ENCODE peak calls at places on chromosomes 16 and 17, in ten cellular contexts. K is activated naive CD8-positive, alpha-beta T cell treated with anti-CD3 and anti-CD28 coated beads for 36 hours; H is GM12865; J is stimulated activated CD8-positive, alpha-beta memory T cell treated with anti-CD3 and anti-CD28 coated beads, Interleukin-7, amount 100 ng/mL, for 4 hours; U is fibroblast of lung; E is RWPE1; P is activated T-helper 1 cell treated with Interleukin-2 at 50 U/mL for 16 hours; S is nucleus accumbens; D is activated gamma-delta T cell treated with anti-CD3 and anti-CD28 coated beads, Interleukin-2, amount 50 U/mL, for 16 hours; I is NCI-H1092. N is an unnamed sample.

GRCh38 chr17:17626151-17626805 is 34.8 kb upstream of the PEMT start:
- DNase-seq in I (peak), U (no peak), J (no peak), S (no peak), H (no peak), E (no peak), P (no peak), D (no peak), K (no peak), N (no peak)

GRCh38 chr17:21208352-21208751 is 5.6 kb downstream of the TMEM11 start:
- DNase-seq in D (no peak), I (no peak), U (no peak), E (no peak), P (no peak), J (no peak), H (no peak), K (no peak), S (no peak), N (no peak)

GRCh38 chr17:4720787-4721186 is 10.4 kb downstream of the ARRB2 start:
- DNase-seq in I (no peak), P (no peak), U (no peak), K (no peak), H (no peak), J (no peak), S (no peak), E (no peak), D (no peak), N (no peak)

GRCh38 chr16:88437367-88437964 is 15.6 kb upstream of the ZFPM1 start:
- DNase-seq in P (peak), K (peak), U (peak), H (peak), E (peak), D (peak), J (peak), S (no peak), I (peak), N (no peak)

GRCh38 chr17:2412561-2413021 is 11.7 kb upstream of the MNT start:
- DNase-seq in I (no peak), K (no peak), J (no peak), P (no peak), D (no peak), S (peak), U (peak), H (no peak), E (no peak), N (no peak)

GRCh38 chr17:35766903-35767510 is 6.3 kb downstream of the C17orf50 start:
- DNase-seq in I (peak), H (peak), D (no peak), K (no peak), J (no peak), S (no peak), E (peak), P (no peak), U (peak), N (no peak)

GRCh38 chr16:88406096-88407041 is 23.6 kb downstream of the ZNF469 start:
- DNase-seq in K (no peak), D (no peak), S (no peak), P (no peak), U (no peak), H (no peak), E (no peak), I (no peak), J (no peak), N (no peak)

GRCh38 chr16:72947379-72948237 is 100.3 kb downstream of the ZFHX3 start:
- DNase-seq in P (no peak), I (no peak), S (no peak), J (no peak), H (no peak), K (no peak), E (no peak), D (no peak), U (peak), N (no peak)

GRCh38 chr16:75648265-75649076 is 898 bp downstream of the TERF2IP start:
- DNase-seq in E (peak), U (peak), D (peak), P (peak), S (peak), I (peak), J (peak), K (peak), H (peak), N (no peak)

GRCh38 chr17:42886283-42887176 is 14.1 kb upstream of the G6PC1 start:
- DNase-seq in S (no peak), U (no peak), I (no peak), E (no peak), J (no peak), P (no peak), D (no peak), H (no peak), K (no peak), N (no peak)

GRCh38 chr17:78355045-78355641 is 4.7 kb downstream of the SOCS3 start:
- DNase-seq in U (no peak), H (peak), S (no peak), D (peak), P (no peak), E (no peak), I (no peak), J (no peak), K (peak), N (no peak)

GRCh38 chr17:41492351-41492750 is 2.6 kb upstream of the KRT36 start:
- DNase-seq in H (no peak), K (no peak), S (no peak), U (peak), E (no peak), J (no peak), D (no peak), P (no peak), I (no peak), N (no peak)

GRCh38 chr17:65472602-65473001 is 88.8 kb downstream of the AXIN2 start:
- DNase-seq in H (no peak), P (no peak), S (no peak), U (peak), D (no peak), I (no peak), E (no peak), K (no peak), J (no peak), N (no peak)

GRCh38 chr17:48160177-48160967 is 52.8 kb downstream of the SNX11 start:
- DNase-seq in I (peak), U (no peak), E (no peak), H (no peak), P (no peak), S (no peak), J (no peak), K (no peak), D (no peak), N (no peak)

GRCh38 chr16:5333991-5334390 is 236.4 kb upstream of the EEF2KMT start:
- DNase-seq in P (no peak), U (no peak), H (no peak), I (no peak), D (no peak), S (no peak), E (no peak), J (no peak), K (no peak), N (no peak)

GRCh38 chr17:43591750-43592562 is 45.8 kb upstream of the ETV4 start:
- DNase-seq in S (no peak), D (no peak), I (no peak), U (peak), E (peak), J (no peak), H (peak), P (no peak), K (no peak), N (no peak)

GRCh38 chr17:74478369-74479100 is 12.1 kb downstream of the CD300A start:
- DNase-seq in I (no peak), E (no peak), H (peak), S (no peak), J (no peak), D (no peak), U (no peak), K (peak), P (no peak), N (no peak)

GRCh38 chr17:4998666-4999428 is 1.1 kb downstream of the KIF1C start:
- DNase-seq in P (no peak), D (no peak), U (no peak), S (no peak), I (no peak), H (peak), E (peak), K (no peak), J (no peak), N (no peak)

GRCh38 chr17:65930140-65930715 is 261.7 kb downstream of the CEP112 start:
- DNase-seq in I (no peak), K (no peak), D (no peak), J (no peak), P (no peak), H (no peak), S (no peak), E (no peak), U (no peak), N (no peak)

GRCh38 chr16:10120953-10121352 is 61.3 kb downstream of the GRIN2A start:
- DNase-seq in U (no peak), E (no peak), D (no peak), P (no peak), H (no peak), K (no peak), J (no peak), I (no peak), S (no peak), N (no peak)

GRCh38 chr16:28925386-28926228 is 569 bp upstream of the RABEP2 start:
- DNase-seq in P (peak), H (peak), I (no peak), J (peak), S (peak), U (peak), E (peak), K (peak), D (peak), N (no peak)